ENCODE peak calls at places on chromosomes 13 and 19, in six cellular contexts. One of them, this sample, is unnamed.

GRCh38 chr13:30908416-30908980 is 2.4 kb downstream of the MEDAG start:
- DNase-seq in SK-N-SH: peak; percentile 65
- DNase-seq in K562: no peak
- DNase-seq in A549: no peak
- DNase-seq in GM12878: no peak
- DNase-seq in HepG2: no peak
- DNase-seq in this sample: peak; percentile 22

GRCh38 chr13:76879211-76879875 is 6.9 kb downstream of the KCTD12 start:
- DNase-seq in SK-N-SH: peak; percentile 34
- DNase-seq in K562: no peak
- DNase-seq in A549: no peak
- DNase-seq in GM12878: peak; percentile 47
- DNase-seq in HepG2: no peak
- DNase-seq in this sample: peak; percentile 70

GRCh38 chr13:91401916-91402315 is 3.5 kb downstream of the GPC5 start:
- DNase-seq in SK-N-SH: no peak
- DNase-seq in K562: no peak
- DNase-seq in A549: no peak
- DNase-seq in GM12878: no peak
- DNase-seq in HepG2: no peak
- DNase-seq in this sample: no peak

GRCh38 chr13:94061316-94061715 is 418.2 kb downstream of the DCT start:
- DNase-seq in SK-N-SH: no peak
- DNase-seq in K562: no peak
- DNase-seq in A549: no peak
- DNase-seq in GM12878: no peak
- DNase-seq in HepG2: no peak
- DNase-seq in this sample: peak; percentile 79

GRCh38 chr19:42113641-42114348 is 18.5 kb downstream of the POU2F2 start:
- DNase-seq in SK-N-SH: no peak
- DNase-seq in K562: no peak
- DNase-seq in A549: peak; percentile 88
- DNase-seq in GM12878: peak; percentile 40
- DNase-seq in HepG2: peak; percentile 33
- DNase-seq in this sample: peak; percentile 99

GRCh38 chr13:49976314-49977258 is 20.3 kb upstream of the TRIM13 start:
- DNase-seq in SK-N-SH: peak; percentile 66
- DNase-seq in K562: peak; percentile 77
- DNase-seq in A549: peak; percentile 67
- DNase-seq in GM12878: peak; percentile 55
- DNase-seq in HepG2: peak; percentile 65
- DNase-seq in this sample: peak; percentile 70

GRCh38 chr13:27663947-27664346 is 42.3 kb downstream of the POLR1D start:
- DNase-seq in SK-N-SH: no peak
- DNase-seq in K562: no peak
- DNase-seq in A549: no peak
- DNase-seq in GM12878: no peak
- DNase-seq in HepG2: no peak
- DNase-seq in this sample: no peak

GRCh38 chr13:112615391-112615790 is 27.4 kb upstream of the TUBGCP3 start:
- DNase-seq in SK-N-SH: no peak
- DNase-seq in K562: no peak
- DNase-seq in A549: no peak
- DNase-seq in GM12878: no peak
- DNase-seq in HepG2: no peak
- DNase-seq in this sample: no peak

GRCh38 chr19:38913958-38914357 is 2.0 kb upstream of the CCER2 start:
- DNase-seq in SK-N-SH: peak; percentile 20
- DNase-seq in K562: no peak
- DNase-seq in A549: no peak
- DNase-seq in GM12878: no peak
- DNase-seq in HepG2: no peak
- DNase-seq in this sample: no peak

GRCh38 chr13:28730762-28731161 is 12.0 kb upstream of the SLC46A3 start:
- DNase-seq in SK-N-SH: no peak
- DNase-seq in K562: no peak
- DNase-seq in A549: no peak
- DNase-seq in GM12878: no peak
- DNase-seq in HepG2: no peak
- DNase-seq in this sample: no peak

GRCh38 chr13:23617551-23618014 is 47.4 kb downstream of the TNFRSF19 start:
- DNase-seq in SK-N-SH: no peak
- DNase-seq in K562: peak; percentile 1
- DNase-seq in A549: no peak
- DNase-seq in GM12878: no peak
- DNase-seq in HepG2: no peak
- DNase-seq in this sample: peak; percentile 65

GRCh38 chr13:111518161-111518791 is 197.8 kb downstream of the TEX29 start:
- DNase-seq in SK-N-SH: no peak
- DNase-seq in K562: peak; percentile 5
- DNase-seq in A549: peak; percentile 12
- DNase-seq in GM12878: no peak
- DNase-seq in HepG2: no peak
- DNase-seq in this sample: no peak

GRCh38 chr13:20776751-20777150 is 3.0 kb upstream of the EEF1AKMT1 start:
- DNase-seq in SK-N-SH: no peak
- DNase-seq in K562: no peak
- DNase-seq in A549: no peak
- DNase-seq in GM12878: no peak
- DNase-seq in HepG2: no peak
- DNase-seq in this sample: no peak
- TF ChIP-seq SMC3 in SK-N-SH: no peak
- TF ChIP-seq SMC3 in K562: no peak
- TF ChIP-seq SMC3 in A549: no peak
- TF ChIP-seq SMC3 in GM12878: no peak
- TF ChIP-seq SMC3 in HepG2: no peak
- TF ChIP-seq SMC3 in this sample: no peak

GRCh38 chr19:31354919-31355318 is 5.7 kb upstream of the TSHZ3 start:
- DNase-seq in SK-N-SH: no peak
- DNase-seq in K562: no peak
- DNase-seq in A549: no peak
- DNase-seq in GM12878: no peak
- DNase-seq in HepG2: no peak
- DNase-seq in this sample: no peak
- H3K4me1 ChIP-seq in SK-N-SH: peaks cover 8% of the 10 kb centered on the region
- H3K4me1 ChIP-seq in K562: peaks cover 20% of the 10 kb centered on the region
- H3K4me1 ChIP-seq in A549: peaks cover 4% of the 10 kb centered on the region
- H3K4me1 ChIP-seq in GM12878: no peaks in the 10 kb centered on the region
- H3K4me1 ChIP-seq in HepG2: no peaks in the 10 kb centered on the region
- H3K4me1 ChIP-seq in this sample: peaks cover 9% of the 10 kb centered on the region

DNA sequence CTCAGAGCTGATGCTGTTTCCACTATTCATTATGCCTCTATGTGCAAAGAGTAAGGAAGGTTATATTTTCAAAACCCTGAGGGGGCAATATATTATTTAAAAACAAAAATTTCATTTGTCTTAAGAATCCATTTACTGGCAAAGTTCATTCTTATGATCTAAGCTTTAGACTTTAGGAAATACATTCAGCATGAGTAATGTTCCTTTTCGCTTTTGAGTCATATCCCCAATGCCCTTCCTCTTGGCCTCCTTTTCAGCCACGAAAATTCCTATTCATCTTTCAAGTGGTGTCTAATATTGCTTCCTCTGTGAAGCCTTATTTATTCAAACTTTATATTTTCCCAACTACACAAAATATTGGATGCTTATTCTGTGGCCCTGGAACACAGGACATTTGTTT is 1317.0 kb downstream of the PCDH9 start:
- DNase-seq in SK-N-SH: no peak
- DNase-seq in K562: no peak
- DNase-seq in A549: no peak
- DNase-seq in GM12878: no peak
- DNase-seq in HepG2: no peak
- DNase-seq in this sample: peak; percentile 86
- TF ChIP-seq SMC3 in SK-N-SH: no peak
- TF ChIP-seq SMC3 in K562: no peak
- TF ChIP-seq SMC3 in A549: no peak
- TF ChIP-seq SMC3 in GM12878: no peak
- TF ChIP-seq SMC3 in HepG2: no peak
- TF ChIP-seq SMC3 in this sample: no peak

GRCh38 chr13:110269509-110270185 is 37.3 kb downstream of the COL4A1 start:
- DNase-seq in SK-N-SH: no peak
- DNase-seq in K562: no peak
- DNase-seq in A549: no peak
- DNase-seq in GM12878: no peak
- DNase-seq in HepG2: no peak
- DNase-seq in this sample: no peak
- H3K4me1 ChIP-seq in SK-N-SH: no peaks in the 10 kb centered on the region
- H3K4me1 ChIP-seq in K562: no peaks in the 10 kb centered on the region
- H3K4me1 ChIP-seq in A549: no peaks in the 10 kb centered on the region
- H3K4me1 ChIP-seq in GM12878: no peaks in the 10 kb centered on the region
- H3K4me1 ChIP-seq in HepG2: no peaks in the 10 kb centered on the region
- H3K4me1 ChIP-seq in this sample: peaks cover 23% of the 10 kb centered on the region

GRCh38 chr19:33396701-33397535 is 23.4 kb downstream of the CEBPG start:
- DNase-seq in SK-N-SH: peak; percentile 27
- DNase-seq in K562: no peak
- DNase-seq in A549: no peak
- DNase-seq in GM12878: no peak
- DNase-seq in HepG2: peak; percentile 95
- DNase-seq in this sample: no peak
- TF ChIP-seq SMC3 in SK-N-SH: no peak
- TF ChIP-seq SMC3 in K562: no peak
- TF ChIP-seq SMC3 in A549: no peak
- TF ChIP-seq SMC3 in GM12878: no peak
- TF ChIP-seq SMC3 in HepG2: no peak
- TF ChIP-seq SMC3 in this sample: no peak

GRCh38 chr19:55690109-55690768 is 15.2 kb downstream of the EPN1 start:
- DNase-seq in SK-N-SH: no peak
- DNase-seq in K562: no peak
- DNase-seq in A549: no peak
- DNase-seq in GM12878: no peak
- DNase-seq in HepG2: no peak
- DNase-seq in this sample: no peak
- H3K4me1 ChIP-seq in SK-N-SH: no peaks in the 10 kb centered on the region
- H3K4me1 ChIP-seq in K562: peaks cover 56% of the 10 kb centered on the region
- H3K4me1 ChIP-seq in A549: no peaks in the 10 kb centered on the region
- H3K4me1 ChIP-seq in GM12878: no peaks in the 10 kb centered on the region
- H3K4me1 ChIP-seq in HepG2: peaks cover 23% of the 10 kb centered on the region
- H3K4me1 ChIP-seq in this sample: no peaks in the 10 kb centered on the region